ENCODE peak calls at places on chromosomes 2 and 18, in ten cellular contexts. B is PC-3, S is epithelial cell of esophagus, M is A549, K is bronchial epithelial cell, R is endodermal cell, X is GM12865, U is tibial artery, T is Peyer's patch, D is foreskin fibroblast. A is an unnamed sample.

GRCh38 chr18:50559750-50560680 is at the start of gene MAPK4:
- DNase-seq in B (no peak), S (peak; percentile 51), M (no peak), K (peak; percentile 7), R (peak; percentile 85), X (peak; percentile 7), U (no peak), T (peak; percentile 64), D (peak; percentile 13), A (no peak)

GRCh38 chr18:76977681-76978234 is 154.8 kb downstream of the MBP start:
- DNase-seq in B (no peak), S (no peak), M (no peak), K (no peak), R (peak; percentile 28), X (no peak), U (no peak), T (no peak), D (no peak), A (no peak)

GRCh38 chr2:229798446-229799147 is 84.2 kb upstream of the DNER start:
- DNase-seq in B (no peak), S (no peak), M (no peak), K (no peak), R (no peak), X (no peak), U (no peak), T (no peak), D (no peak), A (no peak)

GRCh38 chr2:233489666-233490065 is 76.9 kb downstream of the USP40 start:
- DNase-seq in B (no peak), S (peak; percentile 73), M (no peak), K (peak; percentile 72), R (no peak), X (no peak), U (no peak), T (no peak), D (no peak), A (no peak)

GRCh38 chr2:136286423-136286822 is 168.5 kb upstream of the CXCR4 start:
- DNase-seq in B (no peak), S (no peak), M (no peak), K (no peak), R (no peak), X (peak; percentile 37), U (no peak), T (no peak), D (no peak), A (no peak)

GRCh38 chr2:158816797-158817196 is 21.7 kb downstream of the DAPL1 start:
- DNase-seq in B (no peak), S (peak; percentile 34), M (no peak), K (peak; percentile 42), R (no peak), X (no peak), U (no peak), T (no peak), D (no peak), A (no peak)

GRCh38 chr2:46645681-46646162 is 166.4 kb downstream of the TMEM247 start:
- DNase-seq in B (peak; percentile 20), S (peak; percentile 98), M (no peak), K (peak; percentile 99), R (no peak), X (no peak), U (no peak), T (no peak), D (peak; percentile 86), A (no peak)

GRCh38 chr18:73088445-73088844 is 220.7 kb upstream of the NETO1 start:
- DNase-seq in B (no peak), S (no peak), M (no peak), K (no peak), R (no peak), X (no peak), U (no peak), T (no peak), D (no peak), A (no peak)

GRCh38 chr18:62258606-62259005 is 66.5 kb upstream of the TNFRSF11A start:
- DNase-seq in B (no peak), S (no peak), M (no peak), K (no peak), R (no peak), X (no peak), U (no peak), T (no peak), D (no peak), A (no peak)

GRCh38 chr2:176967911-176968451 is 244.6 kb upstream of the HNRNPA3 start:
- DNase-seq in B (no peak), S (no peak), M (no peak), K (no peak), R (no peak), X (peak; percentile 5), U (no peak), T (no peak), D (no peak), A (no peak)

GRCh38 chr18:55833543-55833942 is 245.6 kb upstream of the TCF4 start:
- DNase-seq in B (peak; percentile 98), S (peak; percentile 98), M (peak; percentile 61), K (peak; percentile 100), R (no peak), X (no peak), U (peak; percentile 21), T (no peak), D (peak; percentile 97), A (no peak)

GRCh38 chr18:10038268-10038667 is 124.5 kb downstream of the VAPA start:
- DNase-seq in B (no peak), S (no peak), M (no peak), K (no peak), R (peak; percentile 36), X (peak; percentile 9), U (no peak), T (no peak), D (no peak), A (no peak)

GRCh38 chr2:231794383-231794782 is 8.1 kb downstream of the COPS7B start:
- DNase-seq in B (no peak), S (peak; percentile 78), M (no peak), K (peak; percentile 67), R (no peak), X (no peak), U (no peak), T (no peak), D (no peak), A (no peak)

GRCh38 chr2:231791107-231791506 is 4.9 kb downstream of the COPS7B start:
- DNase-seq in B (no peak), S (no peak), M (no peak), K (no peak), R (no peak), X (no peak), U (no peak), T (no peak), D (no peak), A (no peak)

GRCh38 chr2:231800493-231801091 is 14.3 kb downstream of the COPS7B start:
- DNase-seq in B (peak; percentile 39), S (peak; percentile 46), M (peak; percentile 15), K (peak; percentile 30), R (peak; percentile 84), X (peak; percentile 44), U (no peak), T (no peak), D (no peak), A (no peak)

DNA sequence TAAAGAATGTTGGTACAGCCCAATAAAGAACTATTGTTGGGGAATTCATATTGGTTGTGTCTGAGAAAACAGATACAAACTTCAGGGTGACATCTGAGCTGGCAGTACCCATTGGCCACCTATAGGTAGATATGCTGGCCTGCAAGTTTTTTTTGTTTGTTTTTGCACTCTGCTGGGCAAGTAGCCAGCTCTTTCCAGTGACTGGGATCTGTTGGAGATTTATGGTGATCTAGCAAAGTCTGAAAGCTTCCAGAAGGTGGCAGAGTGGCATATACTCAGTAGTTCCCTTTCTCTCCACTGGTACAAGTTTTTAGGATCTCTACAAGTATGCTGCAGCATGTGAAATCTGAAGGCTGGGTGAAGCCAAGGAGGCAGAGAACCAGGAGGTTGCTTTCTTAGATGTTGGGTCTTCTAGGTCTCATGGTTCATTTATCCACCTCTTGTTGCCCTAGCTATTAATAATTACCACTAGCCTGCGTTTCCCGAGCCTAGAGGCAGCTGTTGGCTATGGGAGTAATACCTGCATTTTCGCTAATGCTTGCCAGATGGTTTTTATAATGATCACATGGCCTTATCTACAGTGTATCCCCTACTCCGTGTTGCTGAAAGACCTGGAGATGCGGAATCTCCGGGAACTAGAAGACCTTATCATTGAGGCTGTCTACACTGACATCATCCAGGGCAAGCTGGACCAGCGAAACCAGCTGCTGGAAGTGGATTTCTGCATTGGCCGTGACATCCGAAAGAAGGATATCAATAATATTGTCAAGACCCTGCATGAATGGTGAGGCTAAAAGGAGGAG is 9.5 kb downstream of the COPS7B start:
- DNase-seq in B (peak; percentile 95), S (peak; percentile 87), M (peak; percentile 80), K (peak; percentile 85), R (no peak), X (no peak), U (no peak), T (no peak), D (peak; percentile 79), A (no peak)
- TF ChIP-seq CTCF in B (peak; percentile 78), S (peak; percentile 65), M (peak; percentile 57), K (peak; percentile 68), R (peak; percentile 66), X (no peak), U (no peak), T (no peak), D (peak; percentile 50), A (peak; percentile 12)

DNA sequence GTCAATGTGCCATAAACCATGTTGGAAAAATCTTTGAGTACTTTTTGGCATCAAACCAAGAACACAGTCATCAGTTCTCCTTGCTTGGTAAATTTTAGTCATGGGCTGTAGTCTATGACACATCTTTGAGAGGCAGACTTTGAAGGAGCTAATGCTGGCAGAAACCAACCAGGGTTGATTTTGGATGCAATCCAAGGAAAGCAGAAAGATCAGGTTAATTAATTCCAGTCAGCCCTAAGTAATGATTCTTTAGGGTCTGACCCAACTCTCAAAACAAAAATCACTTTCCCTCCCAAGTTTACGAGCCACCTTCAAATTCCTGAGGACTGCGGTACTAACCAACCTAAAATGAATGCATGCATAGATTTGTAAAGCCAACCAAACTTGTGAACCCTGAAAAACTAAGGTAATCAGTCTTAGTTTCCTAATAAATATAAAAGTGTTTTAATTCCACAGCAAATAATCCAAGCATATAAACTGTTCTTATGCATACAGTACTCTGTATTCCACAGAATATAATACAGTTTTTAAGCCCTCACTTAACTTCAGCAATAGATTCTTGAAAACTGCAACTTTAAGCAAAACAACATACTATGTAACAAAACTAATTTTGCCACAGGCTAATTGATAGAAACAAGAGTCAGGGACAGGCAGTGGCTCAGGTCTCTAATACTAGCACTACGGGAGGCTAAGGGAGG is 22.0 kb downstream of the AP1S3 start:
- DNase-seq in B (peak; percentile 98), S (peak; percentile 98), M (peak; percentile 56), K (peak; percentile 99), R (no peak), X (no peak), U (no peak), T (no peak), D (peak; percentile 95), A (no peak)
- H3K4me3 ChIP-seq in B (peak overlapping the region; percentile 29), S (no peak overlapping the region), M (no peak overlapping the region), K (no peak overlapping the region), R (no peak overlapping the region), X (no peak overlapping the region), U (no peak overlapping the region), T (no peak overlapping the region), D (no peak overlapping the region), A (no peak overlapping the region)

GRCh38 chr2:144972676-144973075 is 452.8 kb upstream of the ZEB2 start:
- DNase-seq in B (no peak), S (no peak), M (no peak), K (no peak), R (no peak), X (no peak), U (no peak), T (no peak), D (no peak), A (no peak)
- TF ChIP-seq CTCF in B (no peak), S (no peak), M (no peak), K (no peak), R (no peak), X (no peak), U (no peak), T (no peak), D (no peak), A (no peak)

GRCh38 chr2:222943820-222944219 is 83.0 kb downstream of the ACSL3 start:
- DNase-seq in B (peak; percentile 75), S (no peak), M (no peak), K (peak; percentile 25), R (no peak), X (peak; percentile 73), U (no peak), T (no peak), D (no peak), A (no peak)
- H3K4me3 ChIP-seq in B (peak overlapping the region; percentile 1), S (no peak overlapping the region), M (no peak overlapping the region), K (no peak overlapping the region), R (no peak overlapping the region), X (no peak overlapping the region), U (no peak overlapping the region), T (no peak overlapping the region), D (no peak overlapping the region), A (no peak overlapping the region)